ENCODE peak calls at places on chromosomes 1 and 21, in eight cellular contexts. U, F, J, C, X, O, N and Q are unnamed samples.

GRCh38 chr1:24414884-24415333 is 693 bp upstream of the NIPAL3 start:
- DNase-seq in U (no peak), O (no peak), N (no peak), J (no peak), F (no peak), X (no peak), C (no peak), Q (no peak)

GRCh38 chr1:201884472-201884871 is 4.2 kb upstream of the SHISA4 start:
- DNase-seq in X (no peak), F (no peak), N (no peak), U (no peak), O (no peak), C (no peak), J (no peak), Q (no peak)

GRCh38 chr1:79692519-79692918 is 686.0 kb upstream of the ADGRL4 start:
- DNase-seq in J (no peak), N (no peak), O (no peak), X (no peak), F (no peak), U (no peak), C (no peak), Q (no peak)

GRCh38 chr1:199452627-199453026 is 574.9 kb upstream of the NR5A2 start:
- DNase-seq in O (no peak), U (no peak), N (no peak), X (no peak), C (no peak), J (no peak), F (no peak), Q (no peak)

GRCh38 chr21:16085436-16085835 is 355.7 kb downstream of the USP25 start:
- DNase-seq in O (no peak), J (no peak), X (no peak), U (no peak), N (no peak), C (no peak), F (no peak), Q (no peak)

GRCh38 chr1:57826535-57826934 is 402.7 kb upstream of the DAB1 start:
- DNase-seq in F (no peak), C (no peak), O (no peak), N (no peak), J (no peak), U (no peak), X (no peak), Q (no peak)

GRCh38 chr21:44691686-44692085 is 5.3 kb upstream of the KRTAP10-12 start:
- DNase-seq in U (no peak), N (no peak), F (no peak), X (no peak), O (no peak), J (no peak), C (no peak), Q (no peak)

GRCh38 chr1:154669464-154670282 is 61.7 kb upstream of the ADAR start:
- DNase-seq in N (peak; percentile 52), O (peak; percentile 62), F (peak; percentile 25), X (peak; percentile 77), U (peak; percentile 87), J (peak; percentile 39), C (peak; percentile 71), Q (peak; percentile 61)